ENCODE peak calls at places on chromosomes 5 and 9, in four cellular contexts. One of them, this sample, is unnamed. For H3K27me3, the result is how much of the 10 kb centered on the place peaks cover.

GRCh38 chr5:10352404-10353240 is 873 bp upstream of the MARCHF6 start:
- DNase-seq in mammary epithelial cell: peak
- DNase-seq in body of pancreas: no peak
- DNase-seq in colonic mucosa: peak
- DNase-seq in this sample: no peak

GRCh38 chr9:32571969-32572899 is 725 bp downstream of the NDUFB6 start:
- DNase-seq in mammary epithelial cell: peak
- DNase-seq in body of pancreas: peak
- DNase-seq in colonic mucosa: peak
- DNase-seq in this sample: peak

GRCh38 chr5:107011530-107012115 is 659.1 kb downstream of the EFNA5 start:
- DNase-seq in mammary epithelial cell: no peak
- DNase-seq in body of pancreas: no peak
- DNase-seq in colonic mucosa: no peak
- DNase-seq in this sample: no peak

GRCh38 chr5:51961154-51961562 is 577.9 kb downstream of the ISL1 start:
- DNase-seq in mammary epithelial cell: no peak
- DNase-seq in body of pancreas: peak
- DNase-seq in colonic mucosa: no peak
- DNase-seq in this sample: no peak

GRCh38 chr9:108258640-108259039 is 597.1 kb downstream of the ACTL7B start:
- DNase-seq in mammary epithelial cell: peak
- DNase-seq in body of pancreas: no peak
- DNase-seq in colonic mucosa: no peak
- DNase-seq in this sample: no peak

GRCh38 chr5:431001-431710 is 11.8 kb upstream of the EXOC3 start:
- DNase-seq in mammary epithelial cell: no peak
- DNase-seq in body of pancreas: no peak
- DNase-seq in colonic mucosa: peak
- DNase-seq in this sample: no peak

GRCh38 chr5:78429332-78429849 is 69.0 kb downstream of the SCAMP1 start:
- DNase-seq in mammary epithelial cell: no peak
- DNase-seq in body of pancreas: no peak
- DNase-seq in colonic mucosa: no peak
- DNase-seq in this sample: no peak

GRCh38 chr9:12775963-12776774 is 1.3 kb downstream of the LURAP1L start:
- DNase-seq in mammary epithelial cell: peak
- DNase-seq in body of pancreas: peak
- DNase-seq in colonic mucosa: peak
- DNase-seq in this sample: peak

GRCh38 chr9:38142201-38142600 is 73.2 kb upstream of the SHB start:
- DNase-seq in mammary epithelial cell: peak
- DNase-seq in body of pancreas: no peak
- DNase-seq in colonic mucosa: no peak
- DNase-seq in this sample: peak

GRCh38 chr5:55993013-55993412 is 1.8 kb downstream of the IL6ST start:
- DNase-seq in mammary epithelial cell: peak
- DNase-seq in body of pancreas: no peak
- DNase-seq in colonic mucosa: peak
- DNase-seq in this sample: peak

GRCh38 chr5:83337453-83338035 is 134.0 kb upstream of the VCAN start:
- DNase-seq in mammary epithelial cell: no peak
- DNase-seq in body of pancreas: no peak
- DNase-seq in colonic mucosa: no peak
- DNase-seq in this sample: no peak

GRCh38 chr5:66849803-66850202 is 253.6 kb downstream of the MAST4 start:
- DNase-seq in mammary epithelial cell: peak
- DNase-seq in body of pancreas: no peak
- DNase-seq in colonic mucosa: no peak
- DNase-seq in this sample: peak

GRCh38 chr5:156411131-156411727 is 84.3 kb downstream of the SGCD start:
- DNase-seq in mammary epithelial cell: no peak
- DNase-seq in body of pancreas: peak
- DNase-seq in colonic mucosa: no peak
- DNase-seq in this sample: peak

GRCh38 chr9:98866435-98867108 is 59.1 kb downstream of the GALNT12 start:
- DNase-seq in mammary epithelial cell: peak
- DNase-seq in body of pancreas: no peak
- DNase-seq in colonic mucosa: no peak
- DNase-seq in this sample: peak

GRCh38 chr5:51821697-51822096 is 438.4 kb downstream of the ISL1 start:
- DNase-seq in mammary epithelial cell: no peak
- DNase-seq in body of pancreas: no peak
- DNase-seq in colonic mucosa: no peak
- DNase-seq in this sample: no peak

GRCh38 chr5:158880514-158881001 is 219.2 kb downstream of the EBF1 start:
- DNase-seq in mammary epithelial cell: no peak
- DNase-seq in body of pancreas: no peak
- DNase-seq in colonic mucosa: no peak
- DNase-seq in this sample: no peak

GRCh38 chr9:21994996-21995651 is 533 bp downstream of the CDKN2B-AS1 start:
- DNase-seq in mammary epithelial cell: peak
- DNase-seq in body of pancreas: peak
- DNase-seq in colonic mucosa: peak
- DNase-seq in this sample: peak

GRCh38 chr5:566636-567309 is 42.5 kb upstream of the SLC9A3 start:
- DNase-seq in mammary epithelial cell: no peak
- DNase-seq in body of pancreas: no peak
- DNase-seq in colonic mucosa: no peak
- DNase-seq in this sample: no peak

GRCh38 chr5:56446728-56447127 is 213.6 kb upstream of the ANKRD55 start:
- DNase-seq in mammary epithelial cell: no peak
- DNase-seq in body of pancreas: no peak
- DNase-seq in colonic mucosa: no peak
- DNase-seq in this sample: no peak

GRCh38 chr5:78495800-78496199 is 135.4 kb downstream of the SCAMP1 start:
- DNase-seq in mammary epithelial cell: no peak
- DNase-seq in body of pancreas: no peak
- DNase-seq in colonic mucosa: peak
- DNase-seq in this sample: no peak

GRCh38 chr5:75337366-75338021 is 474 bp downstream of the HMGCR start:
- DNase-seq in mammary epithelial cell: peak
- DNase-seq in body of pancreas: no peak
- DNase-seq in colonic mucosa: peak
- DNase-seq in this sample: no peak

GRCh38 chr5:160451281-160451680 is 29.6 kb downstream of the PTTG1 start:
- DNase-seq in mammary epithelial cell: no peak
- DNase-seq in body of pancreas: no peak
- DNase-seq in colonic mucosa: no peak
- DNase-seq in this sample: no peak

GRCh38 chr5:133047404-133047803 is 4.4 kb upstream of the HSPA4 start:
- DNase-seq in mammary epithelial cell: no peak
- DNase-seq in body of pancreas: no peak
- DNase-seq in colonic mucosa: no peak
- DNase-seq in this sample: no peak

GRCh38 chr5:60743511-60744314 is 43.7 kb upstream of the DEPDC1B start:
- DNase-seq in mammary epithelial cell: no peak
- DNase-seq in body of pancreas: no peak
- DNase-seq in colonic mucosa: no peak
- DNase-seq in this sample: no peak

GRCh38 chr9:68678430-68678829 is 26.6 kb upstream of the PIP5K1B start:
- DNase-seq in mammary epithelial cell: no peak
- DNase-seq in body of pancreas: no peak
- DNase-seq in colonic mucosa: no peak
- DNase-seq in this sample: no peak

GRCh38 chr5:173997331-173997730 is 8.4 kb downstream of the C5orf47 start:
- DNase-seq in mammary epithelial cell: no peak
- DNase-seq in body of pancreas: no peak
- DNase-seq in colonic mucosa: no peak
- DNase-seq in this sample: no peak
- H3K27me3 ChIP-seq in mammary epithelial cell: under half
- H3K27me3 ChIP-seq in body of pancreas: under half
- H3K27me3 ChIP-seq in colonic mucosa: under half
- H3K27me3 ChIP-seq in this sample: under half

GRCh38 chr5:42810905-42811590 is 644 bp downstream of the SELENOP start:
- DNase-seq in mammary epithelial cell: no peak
- DNase-seq in body of pancreas: no peak
- DNase-seq in colonic mucosa: no peak
- DNase-seq in this sample: no peak
- H3K4me3 ChIP-seq in mammary epithelial cell: peak
- H3K4me3 ChIP-seq in body of pancreas: peak
- H3K4me3 ChIP-seq in colonic mucosa: peak
- H3K4me3 ChIP-seq in this sample: no peak

GRCh38 chr5:139748505-139748826 is 47.1 kb upstream of the PSD2 start:
- DNase-seq in mammary epithelial cell: no peak
- DNase-seq in body of pancreas: no peak
- DNase-seq in colonic mucosa: no peak
- DNase-seq in this sample: no peak

GRCh38 chr5:139751236-139751635 is 44.4 kb upstream of the PSD2 start:
- DNase-seq in mammary epithelial cell: no peak
- DNase-seq in body of pancreas: no peak
- DNase-seq in colonic mucosa: no peak
- DNase-seq in this sample: no peak

GRCh38 chr5:139749242-139749641 is 46.4 kb upstream of the PSD2 start:
- DNase-seq in mammary epithelial cell: no peak
- DNase-seq in body of pancreas: no peak
- DNase-seq in colonic mucosa: no peak
- DNase-seq in this sample: no peak

GRCh38 chr5:139755892-139756671 is 39.5 kb upstream of the PSD2 start:
- DNase-seq in mammary epithelial cell: no peak
- DNase-seq in body of pancreas: peak
- DNase-seq in colonic mucosa: no peak
- DNase-seq in this sample: no peak

GRCh38 chr5:139752506-139753350 is 42.9 kb upstream of the PSD2 start:
- DNase-seq in mammary epithelial cell: no peak
- DNase-seq in body of pancreas: no peak
- DNase-seq in colonic mucosa: no peak
- DNase-seq in this sample: peak
- H3K27me3 ChIP-seq in mammary epithelial cell: under half
- H3K27me3 ChIP-seq in body of pancreas: under half
- H3K27me3 ChIP-seq in colonic mucosa: under half
- H3K27me3 ChIP-seq in this sample: under half

GRCh38 chr5:6225121-6225607 is 153.2 kb downstream of the MED10 start:
- DNase-seq in mammary epithelial cell: no peak
- DNase-seq in body of pancreas: no peak
- DNase-seq in colonic mucosa: no peak
- DNase-seq in this sample: no peak

GRCh38 chr5:6222899-6223298 is 155.4 kb downstream of the MED10 start:
- DNase-seq in mammary epithelial cell: no peak
- DNase-seq in body of pancreas: no peak
- DNase-seq in colonic mucosa: no peak
- DNase-seq in this sample: no peak

DNA sequence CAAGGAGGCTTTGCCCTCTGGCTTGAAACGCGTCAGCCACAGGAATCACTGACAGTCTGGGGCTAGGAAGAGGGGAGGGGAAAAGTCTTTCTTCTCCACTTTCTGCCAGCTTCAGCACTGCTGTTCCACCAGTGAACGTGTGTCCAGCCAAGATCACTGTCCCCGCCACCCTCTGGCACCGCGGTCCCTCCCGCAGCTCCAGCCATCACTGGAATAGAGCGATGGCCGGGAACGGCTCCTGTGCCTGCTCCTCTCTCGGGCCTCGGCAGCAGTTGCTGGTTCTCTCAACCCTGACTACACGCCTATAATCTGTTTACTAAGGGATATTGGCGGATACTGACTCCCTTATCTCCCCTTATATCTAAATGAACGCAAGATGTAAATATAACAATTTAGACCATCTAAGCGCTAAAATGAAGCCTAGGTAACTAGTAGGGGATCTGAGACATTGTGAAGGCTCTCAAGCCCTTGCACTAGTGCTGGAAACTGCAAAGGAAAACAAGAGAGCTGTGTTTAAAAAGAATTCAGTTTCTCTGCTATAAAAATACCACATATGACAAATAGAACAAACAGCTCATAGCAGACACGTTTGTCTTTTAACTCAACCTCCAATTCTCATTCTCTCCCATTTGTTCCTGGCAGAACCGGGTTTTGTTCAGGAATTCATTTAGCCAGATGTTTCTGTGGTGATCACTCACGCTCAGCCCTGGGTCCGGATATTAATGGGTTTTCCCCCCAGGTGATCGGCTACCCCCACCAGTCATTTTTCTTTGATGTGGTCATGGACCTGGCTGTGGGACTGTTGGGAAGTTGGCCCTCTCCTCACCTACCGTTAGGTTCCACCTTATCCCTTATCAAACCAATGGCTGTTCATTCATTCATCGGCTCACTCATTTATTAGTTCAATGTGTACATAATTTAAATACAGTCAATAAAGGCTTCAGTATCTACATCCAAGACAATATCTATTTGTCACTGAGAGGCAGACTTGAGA is 149.8 kb downstream of the MED10 start:
- DNase-seq in mammary epithelial cell: no peak
- DNase-seq in body of pancreas: no peak
- DNase-seq in colonic mucosa: no peak
- DNase-seq in this sample: no peak
- H3K4me3 ChIP-seq in mammary epithelial cell: no peak
- H3K4me3 ChIP-seq in body of pancreas: no peak
- H3K4me3 ChIP-seq in colonic mucosa: no peak
- H3K4me3 ChIP-seq in this sample: no peak

GRCh38 chr5:73301208-73302088 is 128.5 kb downstream of the TMEM174 start:
- DNase-seq in mammary epithelial cell: no peak
- DNase-seq in body of pancreas: no peak
- DNase-seq in colonic mucosa: no peak
- DNase-seq in this sample: no peak

GRCh38 chr5:73302797-73303138 is 129.8 kb downstream of the TMEM174 start:
- DNase-seq in mammary epithelial cell: no peak
- DNase-seq in body of pancreas: no peak
- DNase-seq in colonic mucosa: no peak
- DNase-seq in this sample: peak

GRCh38 chr5:73305386-73305785 is 132.4 kb downstream of the TMEM174 start:
- DNase-seq in mammary epithelial cell: no peak
- DNase-seq in body of pancreas: no peak
- DNase-seq in colonic mucosa: no peak
- DNase-seq in this sample: no peak

GRCh38 chr5:73304381-73304780 is 131.4 kb downstream of the TMEM174 start:
- DNase-seq in mammary epithelial cell: no peak
- DNase-seq in body of pancreas: no peak
- DNase-seq in colonic mucosa: no peak
- DNase-seq in this sample: no peak

GRCh38 chr5:73303139-73304079 is 130.4 kb downstream of the TMEM174 start:
- DNase-seq in mammary epithelial cell: no peak
- DNase-seq in body of pancreas: peak
- DNase-seq in colonic mucosa: peak
- DNase-seq in this sample: no peak
- H3K27me3 ChIP-seq in mammary epithelial cell: under half
- H3K27me3 ChIP-seq in body of pancreas: under half
- H3K27me3 ChIP-seq in colonic mucosa: half or more
- H3K27me3 ChIP-seq in this sample: half or more

GRCh38 chr5:174720612-174721521 is 3.5 kb upstream of the MSX2 start:
- DNase-seq in mammary epithelial cell: no peak
- DNase-seq in body of pancreas: no peak
- DNase-seq in colonic mucosa: no peak
- DNase-seq in this sample: no peak
- H3K4me3 ChIP-seq in mammary epithelial cell: peak
- H3K4me3 ChIP-seq in body of pancreas: no peak
- H3K4me3 ChIP-seq in colonic mucosa: no peak
- H3K4me3 ChIP-seq in this sample: no peak

DNA sequence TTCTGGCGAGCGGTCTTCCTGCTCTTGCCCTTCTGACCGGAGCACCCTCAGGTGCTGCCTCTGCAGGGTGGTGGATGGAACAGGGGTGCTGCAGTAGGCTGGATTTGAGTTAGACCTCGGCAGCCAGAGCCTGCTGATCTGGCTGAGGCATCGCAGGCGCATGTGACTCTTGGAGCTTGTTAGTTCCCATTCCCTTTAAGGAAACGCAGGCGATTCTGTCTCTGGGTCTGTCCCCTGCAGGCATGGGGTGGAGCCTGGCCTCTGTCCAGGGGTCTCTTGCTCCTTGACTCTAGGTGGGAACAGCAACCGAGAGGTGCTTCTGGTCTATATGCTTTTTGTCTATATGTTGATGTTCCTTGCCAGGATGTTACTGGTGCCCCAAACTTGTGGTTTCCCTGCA is 3.1 kb downstream of the WNK2 start:
- DNase-seq in mammary epithelial cell: no peak
- DNase-seq in body of pancreas: peak
- DNase-seq in colonic mucosa: peak
- DNase-seq in this sample: no peak
- H3K27me3 ChIP-seq in mammary epithelial cell: under half
- H3K27me3 ChIP-seq in body of pancreas: under half
- H3K27me3 ChIP-seq in colonic mucosa: under half
- H3K27me3 ChIP-seq in this sample: under half